ENCODE peak calls at places on chromosomes 5 and 9, in six cellular contexts. One of them, this sample, is unnamed.
A peak's percentile ranks its signal among the peaks of the same experiment; 100 is the strongest.

GRCh38 chr5:154962494-154962893 is 21.6 kb downstream of the MRPL22 start:
- DNase-seq in AG04450: no peak
- DNase-seq in activated CD8-positive, alpha-beta memory T cell treated with anti-CD3 and anti-CD28 coated beads for 24 hours: no peak
- DNase-seq in midbrain: no peak
- DNase-seq in A172: peak; percentile 62
- DNase-seq in caudate nucleus: no peak
- DNase-seq in this sample: peak; percentile 74

GRCh38 chr5:143206194-143207053 is 197.1 kb downstream of the NR3C1 start:
- DNase-seq in A172: no peak
- DNase-seq in midbrain: no peak
- DNase-seq in AG04450: no peak
- DNase-seq in caudate nucleus: no peak
- DNase-seq in activated CD8-positive, alpha-beta memory T cell treated with anti-CD3 and anti-CD28 coated beads for 24 hours: no peak
- DNase-seq in this sample: no peak

GRCh38 chr9:88747768-88748167 is 212.8 kb downstream of the NXNL2 start:
- DNase-seq in caudate nucleus: no peak
- DNase-seq in A172: peak; percentile 86
- DNase-seq in midbrain: no peak
- DNase-seq in AG04450: no peak
- DNase-seq in activated CD8-positive, alpha-beta memory T cell treated with anti-CD3 and anti-CD28 coated beads for 24 hours: no peak
- DNase-seq in this sample: peak; percentile 37

GRCh38 chr5:178241688-178242231 is 9.2 kb upstream of the PHYKPL start:
- DNase-seq in AG04450: no peak
- DNase-seq in midbrain: peak; percentile 5
- DNase-seq in A172: no peak
- DNase-seq in caudate nucleus: no peak
- DNase-seq in activated CD8-positive, alpha-beta memory T cell treated with anti-CD3 and anti-CD28 coated beads for 24 hours: peak; percentile 70
- DNase-seq in this sample: no peak

GRCh38 chr5:14942212-14942611 is 70.6 kb upstream of the ANKH start:
- DNase-seq in A172: no peak
- DNase-seq in midbrain: no peak
- DNase-seq in AG04450: no peak
- DNase-seq in caudate nucleus: no peak
- DNase-seq in activated CD8-positive, alpha-beta memory T cell treated with anti-CD3 and anti-CD28 coated beads for 24 hours: no peak
- DNase-seq in this sample: no peak

GRCh38 chr9:115972362-115972761 is 181.2 kb upstream of the PAPPA start:
- DNase-seq in midbrain: no peak
- DNase-seq in activated CD8-positive, alpha-beta memory T cell treated with anti-CD3 and anti-CD28 coated beads for 24 hours: no peak
- DNase-seq in AG04450: no peak
- DNase-seq in A172: no peak
- DNase-seq in caudate nucleus: no peak
- DNase-seq in this sample: no peak

GRCh38 chr9:95087659-95088242 is 229.8 kb downstream of the FANCC start:
- DNase-seq in midbrain: no peak
- DNase-seq in activated CD8-positive, alpha-beta memory T cell treated with anti-CD3 and anti-CD28 coated beads for 24 hours: no peak
- DNase-seq in caudate nucleus: no peak
- DNase-seq in AG04450: no peak
- DNase-seq in A172: peak; percentile 69
- DNase-seq in this sample: peak; percentile 49

GRCh38 chr5:133063965-133064364 is 12.2 kb downstream of the HSPA4 start:
- DNase-seq in caudate nucleus: no peak
- DNase-seq in activated CD8-positive, alpha-beta memory T cell treated with anti-CD3 and anti-CD28 coated beads for 24 hours: no peak
- DNase-seq in A172: no peak
- DNase-seq in AG04450: no peak
- DNase-seq in midbrain: no peak
- DNase-seq in this sample: no peak

GRCh38 chr5:172971482-172971881 is 12.1 kb upstream of the ATP6V0E1 start:
- DNase-seq in A172: no peak
- DNase-seq in caudate nucleus: no peak
- DNase-seq in AG04450: no peak
- DNase-seq in midbrain: no peak
- DNase-seq in activated CD8-positive, alpha-beta memory T cell treated with anti-CD3 and anti-CD28 coated beads for 24 hours: no peak
- DNase-seq in this sample: no peak

GRCh38 chr5:172114875-172115422 is 73.1 kb downstream of the STK10 start:
- DNase-seq in midbrain: no peak
- DNase-seq in caudate nucleus: no peak
- DNase-seq in A172: no peak
- DNase-seq in activated CD8-positive, alpha-beta memory T cell treated with anti-CD3 and anti-CD28 coated beads for 24 hours: peak; percentile 93
- DNase-seq in AG04450: no peak
- DNase-seq in this sample: no peak

GRCh38 chr5:55021465-55021864 is 2.6 kb upstream of the GZMK start:
- DNase-seq in caudate nucleus: no peak
- DNase-seq in A172: no peak
- DNase-seq in AG04450: no peak
- DNase-seq in activated CD8-positive, alpha-beta memory T cell treated with anti-CD3 and anti-CD28 coated beads for 24 hours: no peak
- DNase-seq in midbrain: no peak
- DNase-seq in this sample: no peak

GRCh38 chr5:180644825-180645608 is 4.4 kb downstream of the FLT4 start:
- DNase-seq in AG04450: no peak
- DNase-seq in A172: no peak
- DNase-seq in caudate nucleus: no peak
- DNase-seq in activated CD8-positive, alpha-beta memory T cell treated with anti-CD3 and anti-CD28 coated beads for 24 hours: no peak
- DNase-seq in midbrain: no peak
- DNase-seq in this sample: no peak

GRCh38 chr9:70064496-70064895 is 20.8 kb downstream of the MAMDC2 start:
- DNase-seq in midbrain: no peak
- DNase-seq in A172: no peak
- DNase-seq in activated CD8-positive, alpha-beta memory T cell treated with anti-CD3 and anti-CD28 coated beads for 24 hours: no peak
- DNase-seq in caudate nucleus: no peak
- DNase-seq in AG04450: no peak
- DNase-seq in this sample: no peak

GRCh38 chr5:180201051-180201987 is 7.7 kb downstream of the RASGEF1C start:
- DNase-seq in AG04450: no peak
- DNase-seq in A172: no peak
- DNase-seq in midbrain: peak; percentile 27
- DNase-seq in activated CD8-positive, alpha-beta memory T cell treated with anti-CD3 and anti-CD28 coated beads for 24 hours: no peak
- DNase-seq in caudate nucleus: no peak
- DNase-seq in this sample: peak; percentile 10

GRCh38 chr5:139517683-139518564 is 35.4 kb upstream of the STING1 start:
- DNase-seq in activated CD8-positive, alpha-beta memory T cell treated with anti-CD3 and anti-CD28 coated beads for 24 hours: peak; percentile 98
- DNase-seq in midbrain: peak; percentile 94
- DNase-seq in caudate nucleus: peak; percentile 86
- DNase-seq in A172: peak; percentile 69
- DNase-seq in AG04450: peak; percentile 47
- DNase-seq in this sample: peak; percentile 88

GRCh38 chr5:138900281-138900965 is 25.3 kb upstream of the LRRTM2 start:
- DNase-seq in midbrain: no peak
- DNase-seq in activated CD8-positive, alpha-beta memory T cell treated with anti-CD3 and anti-CD28 coated beads for 24 hours: no peak
- DNase-seq in AG04450: peak; percentile 13
- DNase-seq in A172: peak; percentile 77
- DNase-seq in caudate nucleus: no peak
- DNase-seq in this sample: peak; percentile 50

GRCh38 chr5:123785160-123786001 is 273.4 kb downstream of the CSNK1G3 start:
- DNase-seq in midbrain: peak; percentile 15
- DNase-seq in A172: peak; percentile 19
- DNase-seq in activated CD8-positive, alpha-beta memory T cell treated with anti-CD3 and anti-CD28 coated beads for 24 hours: no peak
- DNase-seq in caudate nucleus: no peak
- DNase-seq in AG04450: peak; percentile 56
- DNase-seq in this sample: no peak

GRCh38 chr5:97266576-97266975 is 83.5 kb upstream of the RIOK2 start:
- DNase-seq in A172: no peak
- DNase-seq in activated CD8-positive, alpha-beta memory T cell treated with anti-CD3 and anti-CD28 coated beads for 24 hours: no peak
- DNase-seq in midbrain: peak; percentile 45
- DNase-seq in AG04450: no peak
- DNase-seq in caudate nucleus: peak; percentile 3
- DNase-seq in this sample: no peak

GRCh38 chr5:148826082-148826971 is at the start of gene ADRB2:
- DNase-seq in A172: peak; percentile 93
- DNase-seq in midbrain: peak; percentile 90
- DNase-seq in caudate nucleus: peak; percentile 81
- DNase-seq in AG04450: peak; percentile 79
- DNase-seq in activated CD8-positive, alpha-beta memory T cell treated with anti-CD3 and anti-CD28 coated beads for 24 hours: peak; percentile 95
- DNase-seq in this sample: no peak

GRCh38 chr5:53362521-53362941 is 117.9 kb upstream of the FST start:
- DNase-seq in activated CD8-positive, alpha-beta memory T cell treated with anti-CD3 and anti-CD28 coated beads for 24 hours: no peak
- DNase-seq in AG04450: peak; percentile 77
- DNase-seq in A172: peak; percentile 98
- DNase-seq in midbrain: no peak
- DNase-seq in caudate nucleus: no peak
- DNase-seq in this sample: peak; percentile 15

GRCh38 chr5:130112246-130112645 is 208.0 kb downstream of the CHSY3 start:
- DNase-seq in activated CD8-positive, alpha-beta memory T cell treated with anti-CD3 and anti-CD28 coated beads for 24 hours: no peak
- DNase-seq in A172: no peak
- DNase-seq in midbrain: no peak
- DNase-seq in AG04450: no peak
- DNase-seq in caudate nucleus: no peak
- DNase-seq in this sample: no peak

GRCh38 chr9:22108581-22109370 is 99.7 kb upstream of the CDKN2B start:
- DNase-seq in AG04450: no peak
- DNase-seq in A172: no peak
- DNase-seq in activated CD8-positive, alpha-beta memory T cell treated with anti-CD3 and anti-CD28 coated beads for 24 hours: no peak
- DNase-seq in caudate nucleus: no peak
- DNase-seq in midbrain: no peak
- DNase-seq in this sample: no peak

GRCh38 chr5:116135344-116135743 is 50.5 kb downstream of the COMMD10 start:
- DNase-seq in activated CD8-positive, alpha-beta memory T cell treated with anti-CD3 and anti-CD28 coated beads for 24 hours: no peak
- DNase-seq in AG04450: no peak
- DNase-seq in caudate nucleus: no peak
- DNase-seq in A172: no peak
- DNase-seq in midbrain: no peak
- DNase-seq in this sample: no peak

GRCh38 chr5:109964136-109964535 is 274.4 kb downstream of the MAN2A1 start:
- DNase-seq in caudate nucleus: no peak
- DNase-seq in activated CD8-positive, alpha-beta memory T cell treated with anti-CD3 and anti-CD28 coated beads for 24 hours: no peak
- DNase-seq in A172: no peak
- DNase-seq in AG04450: no peak
- DNase-seq in midbrain: no peak
- DNase-seq in this sample: peak; percentile 11

This sample was measured in RKO.